ENCODE peak calls at places on chromosomes 16 and 17, in four cellular contexts. P is cardiac fibroblast, N is fibroblast of pulmonary artery, T is brain microvascular endothelial cell. V is an unnamed sample.

GRCh38 chr16:24539850-24540484 is 601 bp downstream of the RBBP6 start:
- DNase-seq in T (no peak), N (peak), P (no peak), V (no peak)

GRCh38 chr17:7884581-7885356 is 3.8 kb upstream of the CHD3 start:
- DNase-seq in T (no peak), P (no peak), N (no peak), V (no peak)

GRCh38 chr17:72948115-72948514 is 144.4 kb downstream of the SLC39A11 start:
- DNase-seq in N (no peak), T (no peak), P (no peak), V (no peak)

GRCh38 chr17:10099051-10099571 is 99.3 kb downstream of the GAS7 start:
- DNase-seq in N (peak), P (peak), T (no peak), V (peak)

GRCh38 chr17:47280072-47280811 is 26.6 kb downstream of the ITGB3 start:
- DNase-seq in P (peak), T (peak), N (peak), V (peak)

GRCh38 chr17:70073799-70074198 is 1.2 kb upstream of the KCNJ16 start:
- DNase-seq in T (no peak), N (no peak), P (no peak), V (no peak)

GRCh38 chr16:83068686-83069085 is 441.9 kb downstream of the CDH13 start:
- DNase-seq in T (peak), N (peak), P (peak), V (peak)

GRCh38 chr17:79633937-79634813 is 23.3 kb upstream of the RBFOX3 start:
- DNase-seq in N (no peak), T (no peak), P (no peak), V (no peak)

GRCh38 chr17:69704935-69705334 is 290.4 kb downstream of the MAP2K6 start:
- DNase-seq in N (no peak), P (no peak), T (no peak), V (no peak)

GRCh38 chr16:1098266-1098991 is 2.4 kb upstream of the C1QTNF8 start:
- DNase-seq in P (no peak), T (no peak), N (no peak), V (no peak)

GRCh38 chr16:74297296-74297665 is 667 bp downstream of the PSMD7 start:
- DNase-seq in T (peak), N (peak), P (peak), V (peak)

GRCh38 chr16:57261806-57262205 is 16.7 kb downstream of the ARL2BP start:
- DNase-seq in T (no peak), P (no peak), N (no peak), V (no peak)

GRCh38 chr17:78723957-78724356 is 58.1 kb downstream of the CYTH1 start:
- DNase-seq in P (no peak), T (no peak), N (no peak), V (no peak)

GRCh38 chr17:34452769-34453168 is 89.7 kb upstream of the CCL1 start:
- DNase-seq in T (no peak), N (no peak), P (no peak), V (no peak)

DNA sequence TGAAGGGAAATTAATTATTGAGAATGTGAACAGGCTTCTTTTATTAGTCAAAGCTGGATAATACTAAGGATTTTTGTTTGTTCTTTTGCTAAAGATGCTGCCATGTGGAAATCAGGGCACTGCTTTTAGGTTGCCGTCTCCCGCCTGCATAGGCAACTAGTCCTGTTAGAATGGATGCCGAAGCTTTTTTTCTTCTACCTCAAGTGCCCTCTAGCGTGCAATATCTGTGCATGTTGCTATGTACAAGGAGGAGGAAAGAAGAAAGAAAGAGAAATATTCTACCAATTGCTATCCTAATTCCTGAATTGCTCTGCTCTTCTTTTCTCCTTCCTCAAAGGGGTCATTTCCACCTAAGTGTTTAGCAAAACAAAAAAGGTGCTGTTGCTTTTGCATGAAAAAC is 5.2 kb upstream of the CDH8 start:
- DNase-seq in T (peak), P (peak), N (peak), V (peak)
- TF ChIP-seq CTCF in T (peak), P (peak), N (peak), V (peak)

GRCh38 chr16:26457896-26458295 is 608.8 kb upstream of the C16orf82 start:
- DNase-seq in T (no peak), N (no peak), P (no peak), V (no peak)
- TF ChIP-seq CTCF in T (no peak), N (no peak), P (no peak), V (no peak)

GRCh38 chr16:14677627-14678026 is 16.5 kb downstream of the PLA2G10 start:
- DNase-seq in P (no peak), T (no peak), N (no peak), V (no peak)
- TF ChIP-seq CTCF in P (no peak), T (no peak), N (no peak), V (no peak)

GRCh38 chr17:28714281-28714680 is 2.6 kb upstream of the PROCA1 start:
- DNase-seq in P (no peak), N (no peak), T (no peak), V (no peak)
- TF ChIP-seq CTCF in P (no peak), N (no peak), T (peak), V (no peak)

V was measured in astrocyte of the spinal cord.